ENCODE peak calls at places on chromosomes 7 and 10, in four cellular contexts. One of them, this sample, is unnamed.

GRCh38 chr10:22335204-22335956 is 9.9 kb upstream of the SPAG6 start:
- DNase-seq in H9: peak
- DNase-seq in IMR-90: peak
- DNase-seq in H1: peak
- DNase-seq in this sample: peak

GRCh38 chr10:129939416-129940275 is 24.4 kb downstream of the EBF3 start:
- DNase-seq in H9: no peak
- DNase-seq in IMR-90: no peak
- DNase-seq in H1: no peak
- DNase-seq in this sample: no peak

GRCh38 chr10:723973-724372 is 34.5 kb upstream of the DIP2C start:
- DNase-seq in H9: no peak
- DNase-seq in H1: no peak
- DNase-seq in IMR-90: no peak
- DNase-seq in this sample: no peak

GRCh38 chr7:91661727-91662126 is 218.8 kb downstream of the MTERF1 start:
- DNase-seq in H1: no peak
- DNase-seq in IMR-90: no peak
- DNase-seq in H9: no peak
- DNase-seq in this sample: no peak

GRCh38 chr7:142523821-142524460 is 225.3 kb upstream of the PRSS1 start:
- DNase-seq in IMR-90: no peak
- DNase-seq in H9: no peak
- DNase-seq in H1: no peak
- DNase-seq in this sample: no peak

GRCh38 chr10:85532821-85533220 is 833.8 kb downstream of the GRID1 start:
- DNase-seq in IMR-90: no peak
- DNase-seq in H1: no peak
- DNase-seq in H9: no peak
- DNase-seq in this sample: no peak

GRCh38 chr10:1696106-1696505 is 41.2 kb downstream of the ADARB2 start:
- DNase-seq in H9: no peak
- DNase-seq in IMR-90: no peak
- DNase-seq in H1: no peak
- DNase-seq in this sample: no peak

GRCh38 chr10:82213784-82214183 is 338.8 kb downstream of the NRG3 start:
- DNase-seq in H1: no peak
- DNase-seq in IMR-90: no peak
- DNase-seq in H9: no peak
- DNase-seq in this sample: no peak

GRCh38 chr10:13402016-13402415 is 53.9 kb upstream of the SEPHS1 start:
- DNase-seq in H1: no peak
- DNase-seq in IMR-90: no peak
- DNase-seq in H9: no peak
- DNase-seq in this sample: no peak

GRCh38 chr10:115092555-115093285 is 445 bp upstream of the ATRNL1 start:
- DNase-seq in H1: peak
- DNase-seq in H9: peak
- DNase-seq in IMR-90: peak
- DNase-seq in this sample: peak

GRCh38 chr10:3095373-3096139 is 28.2 kb downstream of the PFKP start:
- DNase-seq in IMR-90: peak
- DNase-seq in H9: no peak
- DNase-seq in H1: no peak
- DNase-seq in this sample: peak

GRCh38 chr10:32985341-32985764 is 27.3 kb upstream of the ITGB1 start:
- DNase-seq in H9: no peak
- DNase-seq in IMR-90: no peak
- DNase-seq in H1: no peak
- DNase-seq in this sample: no peak

GRCh38 chr10:77636286-77636966 is 1.2 kb downstream of the KCNMA1 start:
- DNase-seq in IMR-90: no peak
- DNase-seq in H1: peak
- DNase-seq in H9: peak
- DNase-seq in this sample: peak

GRCh38 chr7:128137096-128137655 is 103.9 kb upstream of the LEP start:
- DNase-seq in IMR-90: peak
- DNase-seq in H1: no peak
- DNase-seq in H9: no peak
- DNase-seq in this sample: no peak

GRCh38 chr10:89836840-89837172 is 135.4 kb downstream of the KIF20B start:
- DNase-seq in H9: no peak
- DNase-seq in H1: no peak
- DNase-seq in IMR-90: no peak
- DNase-seq in this sample: no peak

GRCh38 chr7:44881610-44882009 is 3.7 kb downstream of the PURB start:
- DNase-seq in IMR-90: peak
- DNase-seq in H9: no peak
- DNase-seq in H1: no peak
- DNase-seq in this sample: no peak

GRCh38 chr10:7671121-7671520 is 4.4 kb upstream of the ITIH5 start:
- DNase-seq in IMR-90: no peak
- DNase-seq in H1: no peak
- DNase-seq in H9: no peak
- DNase-seq in this sample: no peak

GRCh38 chr10:7670157-7670556 is 3.4 kb upstream of the ITIH5 start:
- DNase-seq in H9: no peak
- DNase-seq in H1: no peak
- DNase-seq in IMR-90: no peak
- DNase-seq in this sample: no peak

GRCh38 chr10:7666253-7667023 is at the start of gene ITIH5:
- DNase-seq in IMR-90: no peak
- DNase-seq in H9: peak
- DNase-seq in H1: peak
- DNase-seq in this sample: peak

GRCh38 chr10:7664707-7665106 is 2.1 kb downstream of the ITIH5 start:
- DNase-seq in H1: no peak
- DNase-seq in H9: no peak
- DNase-seq in IMR-90: no peak
- DNase-seq in this sample: no peak

DNA sequence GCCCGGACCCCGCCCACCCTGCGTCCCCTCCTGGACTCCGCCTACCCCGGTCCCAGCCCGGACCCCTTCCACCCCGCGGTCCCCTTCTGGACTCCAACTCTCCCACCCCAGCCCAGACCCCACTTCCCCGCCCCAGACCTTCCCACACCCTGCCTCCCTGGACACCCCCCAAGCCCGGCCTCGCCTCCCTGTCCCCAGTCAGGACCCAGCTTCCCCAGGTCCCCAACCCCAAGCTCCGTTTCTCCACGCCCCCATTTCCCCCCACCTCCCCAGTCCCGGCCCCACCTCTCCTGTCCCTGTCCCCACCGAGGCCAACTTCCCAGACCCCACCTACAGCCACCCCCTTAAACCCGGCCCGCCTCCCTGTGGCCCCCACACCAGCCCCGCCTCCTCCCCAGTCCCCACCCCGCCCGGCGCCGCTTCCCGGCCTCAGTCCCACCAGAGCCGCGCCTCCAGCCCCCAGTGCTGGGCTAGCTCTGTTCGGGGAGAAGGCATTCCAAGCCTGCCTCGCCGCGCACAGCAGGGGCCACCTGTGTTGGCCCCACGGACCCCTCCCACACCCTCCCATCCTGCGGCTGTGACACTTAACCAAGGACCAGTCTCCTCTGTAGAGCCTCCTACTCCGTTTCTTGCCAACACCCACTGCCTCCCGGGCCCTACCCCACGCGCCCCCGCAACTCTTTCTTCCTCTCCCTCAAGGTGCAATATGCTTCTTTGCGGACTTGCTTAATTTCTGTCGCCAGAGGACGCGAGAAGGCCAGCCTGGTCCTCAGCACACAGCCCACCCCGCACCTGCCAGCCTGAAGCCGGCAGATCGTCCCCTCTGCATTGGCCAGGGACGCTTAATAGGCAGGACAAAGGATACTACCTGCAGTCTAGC is 736 bp upstream of the ITIH5 start:
- DNase-seq in IMR-90: no peak
- DNase-seq in H9: peak
- DNase-seq in H1: peak
- DNase-seq in this sample: peak
- H3K4me2 ChIP-seq in IMR-90: no peak
- H3K4me2 ChIP-seq in H9: peak
- H3K4me2 ChIP-seq in H1: peak
- H3K4me2 ChIP-seq in this sample: peak

GRCh38 chr7:108104324-108104723 is 25.8 kb downstream of the LAMB4 start:
- DNase-seq in IMR-90: no peak
- DNase-seq in H9: no peak
- DNase-seq in H1: no peak
- DNase-seq in this sample: no peak
- H2BK5ac ChIP-seq in IMR-90: peak
- H2BK5ac ChIP-seq in H9: no peak
- H2BK5ac ChIP-seq in H1: no peak
- H2BK5ac ChIP-seq in this sample: no peak

GRCh38 chr10:47033541-47034270 is 122.5 kb downstream of the PTPN20 start:
- DNase-seq in H9: no peak
- DNase-seq in IMR-90: no peak
- DNase-seq in H1: no peak
- DNase-seq in this sample: no peak

GRCh38 chr10:47031953-47032465 is 120.8 kb downstream of the PTPN20 start:
- DNase-seq in H1: no peak
- DNase-seq in IMR-90: peak
- DNase-seq in H9: peak
- DNase-seq in this sample: no peak

GRCh38 chr10:47031251-47031952 is 120.2 kb downstream of the PTPN20 start:
- DNase-seq in IMR-90: no peak
- DNase-seq in H1: peak
- DNase-seq in H9: peak
- DNase-seq in this sample: peak

GRCh38 chr10:47034511-47035051 is 123.4 kb downstream of the PTPN20 start:
- DNase-seq in H9: no peak
- DNase-seq in H1: no peak
- DNase-seq in IMR-90: no peak
- DNase-seq in this sample: no peak

DNA sequence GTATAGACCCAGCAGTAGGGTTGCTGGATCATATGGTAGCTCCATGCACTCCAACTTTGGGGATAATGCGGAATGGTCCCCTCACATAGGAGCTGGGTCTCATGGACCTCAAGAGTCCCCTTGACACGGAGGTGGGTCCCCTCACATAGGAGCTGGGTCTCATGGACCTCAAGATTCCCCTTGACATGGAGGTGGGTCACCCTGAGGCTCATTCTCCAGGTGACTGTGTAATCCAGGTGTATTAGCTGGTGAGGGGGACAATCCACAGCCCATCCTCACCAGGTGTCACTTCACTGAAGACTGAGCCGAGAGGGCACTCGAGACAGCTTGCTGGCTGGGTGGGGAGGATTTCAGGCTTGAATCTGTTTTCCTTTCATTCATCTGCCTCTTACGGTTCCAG is 121.9 kb downstream of the PTPN20 start:
- DNase-seq in H9: no peak
- DNase-seq in H1: no peak
- DNase-seq in IMR-90: no peak
- DNase-seq in this sample: no peak
- H4K5ac ChIP-seq in H9: no peak
- H4K5ac ChIP-seq in H1: no peak
- H4K5ac ChIP-seq in IMR-90: no peak
- H4K5ac ChIP-seq in this sample: no peak

DNA sequence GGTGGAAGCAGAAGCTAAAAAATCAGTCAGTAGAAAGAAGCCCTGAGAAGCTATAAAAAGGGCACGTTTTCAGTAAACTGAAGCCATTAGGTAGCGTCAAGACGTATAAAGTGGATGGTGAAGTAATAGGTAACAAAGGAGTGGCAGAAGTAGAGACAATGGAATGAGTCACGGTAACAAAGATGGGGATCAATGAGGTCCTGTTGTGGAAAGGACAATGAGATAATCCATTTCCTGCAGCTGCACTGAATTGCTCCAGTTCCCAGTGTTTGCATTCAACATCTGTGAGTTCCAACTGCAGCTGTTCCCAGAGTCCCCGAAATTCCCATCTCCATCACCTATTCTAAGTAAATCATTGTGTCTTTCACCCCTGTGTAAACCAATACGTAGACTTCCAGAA is 4.8 kb upstream of the HYCC1 start:
- DNase-seq in H1: no peak
- DNase-seq in IMR-90: peak
- DNase-seq in H9: no peak
- DNase-seq in this sample: peak
- H3K4me2 ChIP-seq in H1: no peak
- H3K4me2 ChIP-seq in IMR-90: no peak
- H3K4me2 ChIP-seq in H9: no peak
- H3K4me2 ChIP-seq in this sample: no peak

GRCh38 chr10:6279540-6280267 is 77.0 kb downstream of the PFKFB3 start:
- DNase-seq in H9: peak
- DNase-seq in IMR-90: peak
- DNase-seq in H1: no peak
- DNase-seq in this sample: peak

GRCh38 chr10:6282454-6282958 is 79.8 kb downstream of the PFKFB3 start:
- DNase-seq in H1: no peak
- DNase-seq in H9: no peak
- DNase-seq in IMR-90: no peak
- DNase-seq in this sample: no peak

GRCh38 chr10:6275022-6275997 is 72.6 kb downstream of the PFKFB3 start:
- DNase-seq in H1: peak
- DNase-seq in IMR-90: peak
- DNase-seq in H9: peak
- DNase-seq in this sample: peak

GRCh38 chr10:6280291-6280690 is 77.6 kb downstream of the PFKFB3 start:
- DNase-seq in H1: no peak
- DNase-seq in H9: no peak
- DNase-seq in IMR-90: no peak
- DNase-seq in this sample: peak

DNA sequence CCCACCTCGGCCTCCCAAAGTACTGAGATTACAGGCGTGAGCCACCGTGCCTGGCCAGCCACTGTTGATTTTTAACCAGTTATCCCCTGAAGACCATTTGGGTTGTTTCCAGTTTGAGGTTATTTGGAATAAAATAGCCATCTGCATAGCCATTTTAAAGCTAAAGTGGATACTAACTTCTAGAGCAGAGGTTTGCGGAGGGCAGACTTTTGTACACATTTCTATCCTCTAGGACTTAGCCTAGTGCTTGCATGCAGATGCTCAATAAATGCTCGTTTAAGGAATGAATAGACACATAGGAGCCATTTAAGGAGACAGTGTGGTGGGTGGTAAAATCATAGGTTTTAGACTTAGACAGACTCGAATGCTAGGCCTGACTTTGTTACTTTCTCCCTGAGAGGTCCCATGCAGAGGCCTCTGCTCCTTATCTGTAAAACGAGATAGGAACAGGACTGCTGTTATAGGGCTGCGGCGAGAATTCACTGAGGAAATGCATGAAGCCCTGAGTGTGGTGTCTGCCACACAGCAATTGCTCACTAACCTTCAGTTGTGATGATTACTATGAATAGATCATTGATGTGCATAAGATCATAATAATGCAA is 75.9 kb downstream of the PFKFB3 start:
- DNase-seq in IMR-90: no peak
- DNase-seq in H1: no peak
- DNase-seq in H9: no peak
- DNase-seq in this sample: peak
- H2BK5ac ChIP-seq in IMR-90: peak
- H2BK5ac ChIP-seq in H1: no peak
- H2BK5ac ChIP-seq in H9: no peak
- H2BK5ac ChIP-seq in this sample: no peak